ENCODE peak calls at places on chromosomes 7 and 10, in eight cellular contexts. O is AG04450; R is T1000; F is substantia nigra; N is NCI-H774; Z is stimulated activated naive B cell treated with anti-CD40 and anti-IgM and Interleukin-4, amounts not matched to agents 10 μg/mL and 1 μg/mL and 100 μg/mL, for 72 hours; Q is left ventricle myocardium superior; Y is mucosa of gallbladder. W is an unnamed sample.

GRCh38 chr7:124379296-124379695 is 346.4 kb upstream of the TMEM229A start:
- DNase-seq in O (no peak), Q (no peak), R (no peak), Y (no peak), N (no peak), Z (no peak), F (no peak), W (no peak)

GRCh38 chr10:126734015-126734414 is 63.5 kb upstream of the C10orf90 start:
- DNase-seq in N (no peak), Q (no peak), Y (no peak), O (no peak), Z (no peak), R (no peak), F (no peak), W (no peak)

GRCh38 chr7:23333671-23334246 is 34.6 kb downstream of the MALSU1 start:
- DNase-seq in Q (peak), R (no peak), Y (no peak), F (no peak), O (peak), N (no peak), Z (no peak), W (no peak)

GRCh38 chr10:103921750-103922195 is 3.8 kb upstream of the STN1 start:
- DNase-seq in N (no peak), Y (no peak), Z (no peak), R (no peak), Q (no peak), F (no peak), O (no peak), W (no peak)

GRCh38 chr10:48948631-48949030 is 9.0 kb upstream of the LRRC18 start:
- DNase-seq in Z (no peak), F (no peak), R (no peak), N (no peak), Y (no peak), O (no peak), Q (no peak), W (no peak)

GRCh38 chr7:43394441-43395130 is 188.3 kb upstream of the STK17A start:
- DNase-seq in N (no peak), Z (no peak), R (peak), Y (no peak), Q (no peak), O (no peak), F (no peak), W (no peak)

GRCh38 chr10:58178811-58179210 is 88.9 kb downstream of the IPMK start:
- DNase-seq in O (peak), R (no peak), F (no peak), N (no peak), Y (no peak), Q (no peak), Z (no peak), W (no peak)

GRCh38 chr7:83970081-83970480 is 224.5 kb downstream of the SEMA3A start:
- DNase-seq in Y (no peak), N (no peak), F (no peak), Q (no peak), O (no peak), R (no peak), Z (no peak), W (no peak)

GRCh38 chr10:28892818-28893547 is 215.7 kb downstream of the BAMBI start:
- DNase-seq in R (no peak), Y (no peak), Q (no peak), Z (no peak), O (peak), N (no peak), F (no peak), W (no peak)

GRCh38 chr10:11853468-11853867 is 30.3 kb downstream of the PROSER2 start:
- DNase-seq in F (no peak), Y (no peak), R (no peak), N (no peak), Z (no peak), Q (no peak), O (no peak), W (no peak)